ENCODE peak calls at places on chromosomes 4 and X, in six cellular contexts. W is GM23338, T is cardiac fibroblast, A is WTC11, O is astrocyte, Z is left lung. P is an unnamed sample.

GRCh38 chr4:337932-338758 is 531 bp downstream of the ZNF141 start:
- DNase-seq in W (no peak), T (peak), A (peak), O (peak), Z (peak), P (no peak)

GRCh38 chr4:128354205-128354821 is 66.7 kb upstream of the PGRMC2 start:
- DNase-seq in W (peak), T (peak), A (no peak), O (peak), Z (no peak), P (no peak)

GRCh38 chrX:115892787-115893671 is 277.5 kb upstream of the AGTR2 start:
- DNase-seq in W (peak), T (peak), A (peak), O (peak), Z (no peak), P (peak)

GRCh38 chr4:56976878-56977320 is 507 bp downstream of the NOA1 start:
- DNase-seq in W (peak), T (no peak), A (peak), O (no peak), Z (peak), P (no peak)

GRCh38 chr4:8409271-8410065 is 31.1 kb downstream of the ACOX3 start:
- DNase-seq in W (no peak), T (peak), A (no peak), O (no peak), Z (no peak), P (no peak)

GRCh38 chr4:66298596-66298995 is 628.3 kb upstream of the EPHA5 start:
- DNase-seq in W (no peak), T (no peak), A (no peak), O (no peak), Z (no peak), P (no peak)

GRCh38 chr4:142406051-142406549 is 440.0 kb downstream of the INPP4B start:
- DNase-seq in W (peak), T (peak), A (no peak), O (peak), Z (no peak), P (no peak)

GRCh38 chr4:85728471-85728870 is 253.5 kb downstream of the ARHGAP24 start:
- DNase-seq in W (no peak), T (no peak), A (no peak), O (no peak), Z (no peak), P (no peak)

GRCh38 chr4:110087116-110087708 is 111.2 kb downstream of the ELOVL6 start:
- DNase-seq in W (no peak), T (peak), A (no peak), O (peak), Z (no peak), P (no peak)

GRCh38 chrX:21375795-21376069 is 1.5 kb downstream of the CNKSR2 start:
- DNase-seq in W (peak), T (no peak), A (no peak), O (no peak), Z (no peak), P (no peak)

GRCh38 chrX:7108995-7109634 is 38.4 kb upstream of the STS start:
- DNase-seq in W (no peak), T (peak), A (no peak), O (peak), Z (no peak), P (no peak)

GRCh38 chr4:145888393-145888792 is 50.2 kb downstream of the ZNF827 start:
- DNase-seq in W (peak), T (peak), A (no peak), O (no peak), Z (no peak), P (no peak)

GRCh38 chrX:41019041-41019392 is 66.2 kb upstream of the USP9X start:
- DNase-seq in W (no peak), T (no peak), A (no peak), O (no peak), Z (no peak), P (no peak)

GRCh38 chrX:85922821-85923220 is 124.5 kb downstream of the CHM start:
- DNase-seq in W (no peak), T (peak), A (no peak), O (peak), Z (no peak), P (no peak)

GRCh38 chr4:128675083-128675482 is 134.4 kb upstream of the JADE1 start:
- DNase-seq in W (no peak), T (no peak), A (no peak), O (no peak), Z (no peak), P (no peak)

GRCh38 chr4:185470503-185471195 is 884 bp downstream of the CCDC110 start:
- DNase-seq in W (peak), T (peak), A (no peak), O (no peak), Z (peak), P (peak)

GRCh38 chr4:146643812-146644401 is 5.2 kb downstream of the POU4F2 start:
- DNase-seq in W (peak), T (peak), A (no peak), O (peak), Z (no peak), P (no peak)

GRCh38 chrX:40083120-40083978 is 14.4 kb downstream of the BCOR start:
- DNase-seq in W (peak), T (no peak), A (no peak), O (no peak), Z (peak), P (no peak)

GRCh38 chr4:140187316-140187695 is 33.3 kb upstream of the MAML3 start:
- DNase-seq in W (no peak), T (no peak), A (no peak), O (no peak), Z (no peak), P (no peak)

GRCh38 chrX:107654778-107655761 is 26.8 kb downstream of the PRPS1 start:
- DNase-seq in W (peak), T (peak), A (peak), O (peak), Z (peak), P (peak)

GRCh38 chr4:22607382-22607781 is 85.4 kb upstream of the GBA3 start:
- DNase-seq in W (peak), T (peak), A (peak), O (peak), Z (peak), P (no peak)

GRCh38 chr4:67162692-67163091 is 382.6 kb downstream of the CENPC start:
- DNase-seq in W (no peak), T (no peak), A (no peak), O (no peak), Z (no peak), P (no peak)

GRCh38 chr4:174041555-174042110 is 241.8 kb downstream of the FBXO8 start:
- DNase-seq in W (peak), T (no peak), A (no peak), O (no peak), Z (no peak), P (no peak)

GRCh38 chr4:122331195-122331594 is 47.6 kb upstream of the ADAD1 start:
- DNase-seq in W (no peak), T (no peak), A (no peak), O (no peak), Z (no peak), P (no peak)

GRCh38 chr4:16893141-16893571 is 5.3 kb downstream of the LDB2 start:
- DNase-seq in W (peak), T (peak), A (no peak), O (peak), Z (no peak), P (no peak)

GRCh38 chr4:75235359-75235951 is 278.7 kb downstream of the RCHY1 start:
- DNase-seq in W (no peak), T (no peak), A (no peak), O (no peak), Z (no peak), P (no peak)

GRCh38 chr4:1487761-1488160 is 81.5 kb upstream of the NKX1-1 start:
- DNase-seq in W (no peak), T (no peak), A (peak), O (no peak), Z (no peak), P (no peak)

GRCh38 chr4:39529534-39529933 is 2.3 kb upstream of the UGDH start:
- DNase-seq in W (no peak), T (no peak), A (no peak), O (no peak), Z (no peak), P (no peak)

GRCh38 chr4:159227378-159227777 is 124.5 kb downstream of the RAPGEF2 start:
- DNase-seq in W (no peak), T (peak), A (no peak), O (peak), Z (no peak), P (no peak)

GRCh38 chr4:2787230-2788100 is 5.4 kb upstream of the SH3BP2 start:
- DNase-seq in W (no peak), T (no peak), A (peak), O (no peak), Z (peak), P (no peak)

GRCh38 chrX:1661048-1661921 is 46.4 kb downstream of the ASMT start:
- DNase-seq in W (peak), T (no peak), A (peak), O (no peak), Z (peak), P (no peak)

GRCh38 chrX:80420147-80420546 is at the start of gene TENT5D:
- DNase-seq in W (no peak), T (no peak), A (no peak), O (no peak), Z (no peak), P (no peak)

GRCh38 chr4:16027626-16028025 is 56.2 kb downstream of the PROM1 start:
- DNase-seq in W (no peak), T (peak), A (no peak), O (peak), Z (no peak), P (no peak)

GRCh38 chr4:56786955-56787354 is 34.5 kb downstream of the SPINK2 start:
- DNase-seq in W (peak), T (peak), A (no peak), O (peak), Z (no peak), P (no peak)

GRCh38 chr4:3054169-3054759 is 20.1 kb downstream of the HTT-AS start:
- DNase-seq in W (no peak), T (no peak), A (no peak), O (no peak), Z (no peak), P (no peak)

GRCh38 chr4:85514117-85514516 is 39.2 kb downstream of the ARHGAP24 start:
- DNase-seq in W (no peak), T (no peak), A (no peak), O (no peak), Z (no peak), P (no peak)

GRCh38 chrX:16023790-16024734 is 99.3 kb upstream of the GRPR start:
- DNase-seq in W (no peak), T (peak), A (no peak), O (peak), Z (no peak), P (no peak)

GRCh38 chrX:48520976-48521352 is 644 bp upstream of the EBP start:
- DNase-seq in W (peak), T (no peak), A (no peak), O (no peak), Z (no peak), P (no peak)

DNA sequence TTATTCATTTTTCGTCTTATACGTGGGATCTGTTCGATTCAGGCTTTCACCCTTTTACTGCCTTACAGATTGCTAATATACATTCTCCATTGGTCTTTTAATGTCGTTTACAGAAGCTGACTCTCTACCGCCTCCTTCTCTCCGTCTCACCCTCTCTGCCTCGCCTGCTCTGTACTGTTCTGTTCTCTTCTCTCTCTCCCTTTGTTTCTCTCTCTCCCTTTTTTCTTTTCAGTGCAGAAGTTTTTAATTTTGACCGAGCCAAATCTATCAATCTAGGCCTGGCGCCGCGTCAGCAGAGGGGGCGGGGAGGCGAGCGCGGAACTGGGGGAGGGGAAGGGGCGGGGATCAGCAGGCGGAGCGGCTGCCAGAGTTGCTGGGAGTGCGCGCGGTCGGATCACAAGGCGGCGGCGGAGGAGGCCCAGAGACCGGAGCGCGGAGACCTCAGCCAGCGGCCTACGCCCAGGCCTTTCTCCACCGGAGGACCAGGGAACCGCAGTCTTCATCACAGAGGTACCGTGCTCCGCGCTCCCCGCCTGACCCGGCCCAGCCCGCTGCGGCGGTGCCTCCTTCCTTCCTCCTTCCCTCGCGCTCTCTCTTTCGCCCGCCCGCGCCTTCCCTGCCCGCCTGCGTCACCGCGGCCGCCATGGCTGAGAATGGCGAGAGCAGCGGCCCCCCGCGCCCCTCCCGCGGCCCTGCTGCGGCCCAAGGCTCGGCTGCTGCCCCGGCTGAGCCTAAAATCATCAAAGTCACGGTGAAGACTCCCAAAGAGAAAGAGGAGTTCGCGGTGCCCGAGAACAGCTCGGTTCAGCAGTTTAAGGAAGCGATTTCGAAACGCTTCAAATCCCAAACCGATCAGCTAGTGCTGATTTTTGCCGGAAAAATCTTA is at the start of gene UBQLN2:
- DNase-seq in W (peak), T (peak), A (peak), O (peak), Z (peak), P (peak)
- TF ChIP-seq CTCF in W (no peak), T (peak), A (no peak), O (no peak), Z (no peak), P (no peak)

DNA sequence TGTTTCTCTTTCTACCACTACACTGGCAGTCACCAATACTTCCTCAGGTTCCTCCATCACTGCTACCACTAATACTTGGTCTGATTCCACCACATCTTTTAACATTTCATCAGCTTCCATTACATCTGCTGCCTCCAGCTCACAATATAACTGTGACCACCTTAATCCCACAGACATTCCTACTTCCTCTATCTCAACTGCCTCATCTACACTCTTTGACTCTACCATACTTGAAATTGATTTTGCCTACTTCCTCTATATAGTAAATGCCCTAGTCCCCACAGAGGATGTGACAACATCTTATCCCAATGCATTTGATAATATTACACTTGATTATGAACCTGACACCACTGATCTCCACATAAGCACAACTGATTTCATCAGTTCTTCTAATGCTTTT is 29.0 kb downstream of the OPRPN start:
- DNase-seq in W (no peak), T (no peak), A (no peak), O (no peak), Z (no peak), P (no peak)
- TF ChIP-seq CTCF in W (no peak), T (no peak), A (no peak), O (no peak), Z (no peak), P (no peak)

GRCh38 chr4:94171616-94172015 is 36.0 kb upstream of the SMARCAD1 start:
- DNase-seq in W (peak), T (peak), A (no peak), O (no peak), Z (no peak), P (no peak)
- TF ChIP-seq CTCF in W (peak), T (peak), A (peak), O (peak), Z (no peak), P (no peak)

DNA sequence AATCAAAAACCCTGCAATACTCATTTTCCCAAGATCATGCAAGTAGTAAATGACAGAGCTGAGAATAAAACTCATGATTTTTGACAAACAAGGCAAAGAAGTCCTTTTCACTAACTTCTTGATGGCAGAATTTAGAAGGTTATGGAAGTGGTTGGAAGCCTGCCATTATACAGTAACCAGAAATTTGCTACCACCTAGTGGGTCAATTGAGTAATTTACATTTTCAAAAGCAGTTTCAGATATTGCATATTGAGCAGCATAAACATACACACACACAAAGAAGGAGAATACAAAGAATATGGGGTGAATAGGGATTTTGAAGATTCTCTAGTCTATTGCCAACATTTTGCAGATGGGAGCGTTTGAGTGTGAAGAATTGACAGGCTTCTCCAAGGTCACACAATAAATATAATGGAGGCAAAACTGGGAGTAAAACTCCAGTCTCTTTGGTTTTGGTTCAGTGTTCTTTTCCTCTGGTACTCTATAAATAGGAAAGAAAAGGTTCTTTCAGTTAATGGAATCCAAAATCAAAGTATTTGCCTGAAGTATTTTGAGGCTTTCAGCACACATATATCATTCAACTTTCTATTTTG is 70.2 kb downstream of the GC start:
- DNase-seq in W (peak), T (peak), A (no peak), O (peak), Z (no peak), P (no peak)
- TF ChIP-seq CTCF in W (peak), T (peak), A (peak), O (peak), Z (peak), P (no peak)

GRCh38 chrX:74420194-74421035 is 878 bp upstream of the SLC16A2 start:
- DNase-seq in W (peak), T (peak), A (peak), O (peak), Z (peak), P (no peak)

GRCh38 chrX:74423289-74423985 is 2.1 kb downstream of the SLC16A2 start:
- DNase-seq in W (peak), T (no peak), A (no peak), O (no peak), Z (no peak), P (no peak)

GRCh38 chrX:74422029-74422352 is 698 bp downstream of the SLC16A2 start:
- DNase-seq in W (peak), T (no peak), A (no peak), O (no peak), Z (no peak), P (no peak)

GRCh38 chrX:74421181-74422028 is at the start of gene SLC16A2:
- DNase-seq in W (peak), T (peak), A (peak), O (peak), Z (peak), P (no peak)

GRCh38 chrX:74422576-74423288 is 1.4 kb downstream of the SLC16A2 start:
- DNase-seq in W (peak), T (peak), A (peak), O (peak), Z (peak), P (no peak)
- TF ChIP-seq CTCF in W (peak), T (no peak), A (no peak), O (no peak), Z (no peak), P (no peak)

DNA sequence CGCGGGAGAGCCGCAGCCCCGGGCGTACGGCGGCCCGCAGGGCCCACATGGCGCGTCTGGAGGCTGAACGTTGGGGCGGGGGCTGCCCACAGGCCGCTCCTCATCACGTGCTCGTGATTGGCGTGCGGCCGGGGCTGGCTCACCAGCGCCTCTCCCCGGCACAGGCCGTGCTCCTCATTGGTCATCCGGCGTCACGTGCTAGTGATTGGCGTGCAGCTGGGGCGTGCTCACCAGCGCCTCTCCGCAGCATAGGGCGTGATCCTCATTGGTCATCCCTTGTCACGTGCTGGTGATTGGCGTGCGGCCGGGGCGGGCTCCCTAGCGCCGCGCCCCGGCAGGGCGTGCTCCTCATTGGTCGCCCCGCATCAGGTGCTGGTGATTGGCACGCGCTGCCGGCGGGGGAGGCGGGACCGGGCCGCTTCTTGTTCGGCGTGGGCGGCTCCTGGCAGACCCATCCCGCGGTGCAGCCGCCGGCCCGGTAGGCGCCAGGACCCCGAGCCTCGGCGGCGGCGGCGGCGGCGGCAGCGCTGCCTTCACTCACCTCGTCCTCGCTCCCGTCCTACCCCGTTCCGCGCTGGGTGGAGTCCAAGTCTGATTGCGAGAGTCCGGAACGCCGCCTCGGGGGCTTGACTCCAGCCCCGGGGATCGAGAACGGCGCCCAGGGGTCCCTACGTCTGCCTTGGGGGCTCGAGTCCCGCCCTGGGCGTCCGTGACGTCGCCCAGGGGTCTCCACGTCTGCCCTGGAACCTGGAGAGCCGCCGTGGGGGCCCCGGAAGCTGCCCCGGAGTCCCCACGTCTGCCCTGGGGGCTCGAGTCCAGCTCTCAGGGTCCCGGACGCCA is at the start of gene GTPBP6:
- DNase-seq in W (peak), T (peak), A (peak), O (peak), Z (peak), P (peak)
- TF ChIP-seq CTCF in W (no peak), T (peak), A (no peak), O (no peak), Z (no peak), P (peak)

P was measured in omental fat pad.